ENCODE peak calls at places on chromosomes 5 and 9, in five cellular contexts. G, N, I, A and P are unnamed samples.

GRCh38 chr5:172602712-172603289 is 38.3 kb upstream of the NEURL1B start:
- ATAC-seq in I (peak; percentile 47), A (no peak), G (no peak), N (peak; percentile 13), P (no peak)

GRCh38 chr9:90460220-90460619 is 182.4 kb downstream of the DIRAS2 start:
- ATAC-seq in N (no peak), I (no peak), A (no peak), G (no peak), P (no peak)

GRCh38 chr9:106921341-106921899 is 58.5 kb downstream of the ZNF462 start:
- ATAC-seq in N (peak; percentile 90), I (peak; percentile 90), G (peak; percentile 91), A (peak; percentile 36), P (peak; percentile 28)

GRCh38 chr5:123119334-123119986 is 30.4 kb downstream of the PRDM6 start:
- ATAC-seq in G (peak; percentile 54), N (no peak), I (no peak), A (no peak), P (no peak)

GRCh38 chr5:54426209-54426608 is 29.3 kb upstream of the HSPB3 start:
- ATAC-seq in A (no peak), I (no peak), G (no peak), N (no peak), P (no peak)

GRCh38 chr9:83981126-83981871 is 694 bp downstream of the RMI1 start:
- ATAC-seq in N (peak; percentile 32), G (peak; percentile 2), I (no peak), A (no peak), P (no peak)

GRCh38 chr5:156380846-156381245 is 53.9 kb downstream of the SGCD start:
- ATAC-seq in I (no peak), N (no peak), A (no peak), G (no peak), P (no peak)

GRCh38 chr5:52983731-52984620 is 5.2 kb upstream of the ITGA2 start:
- ATAC-seq in G (no peak), I (no peak), A (no peak), N (no peak), P (no peak)

GRCh38 chr5:150763023-150763793 is 4.4 kb upstream of the DCTN4 start:
- ATAC-seq in I (no peak), G (no peak), N (peak; percentile 34), A (no peak), P (no peak)

GRCh38 chr9:128389395-128390149 is 18.4 kb downstream of the URM1 start:
- ATAC-seq in I (no peak), A (no peak), N (peak; percentile 64), G (no peak), P (no peak)

GRCh38 chr9:71697882-71698281 is 70.4 kb downstream of the CEMIP2 start:
- ATAC-seq in N (no peak), A (no peak), I (no peak), G (no peak), P (no peak)

GRCh38 chr9:76302947-76303550 is 91.2 kb downstream of the RFK start:
- ATAC-seq in N (no peak), A (no peak), I (no peak), G (peak; percentile 75), P (no peak)

GRCh38 chr5:174622067-174622466 is 102.3 kb upstream of the MSX2 start:
- ATAC-seq in N (no peak), G (no peak), I (no peak), A (no peak), P (no peak)

GRCh38 chr9:136995772-136996308 is 528 bp downstream of the CLIC3 start:
- ATAC-seq in A (no peak), G (no peak), N (no peak), I (peak; percentile 16), P (no peak)

GRCh38 chr5:27494845-27495244 is 456.5 kb upstream of the CDH9 start:
- ATAC-seq in A (no peak), N (no peak), I (no peak), G (no peak), P (no peak)

GRCh38 chr5:125719681-125720676 is 703.2 kb upstream of the GRAMD2B start:
- ATAC-seq in N (no peak), I (no peak), G (no peak), A (no peak), P (no peak)

GRCh38 chr5:170287532-170287931 is 10.0 kb downstream of the LCP2 start:
- ATAC-seq in N (peak; percentile 86), A (no peak), G (no peak), I (peak; percentile 79), P (peak; percentile 31)

GRCh38 chr5:149434162-149435014 is 55.3 kb upstream of the IL17B start:
- ATAC-seq in A (no peak), G (peak; percentile 75), N (peak; percentile 22), I (peak; percentile 15), P (peak; percentile 62)

GRCh38 chr5:179788193-179788854 is 5.5 kb upstream of the LTC4S start:
- ATAC-seq in N (no peak), A (no peak), I (no peak), G (no peak), P (no peak)

GRCh38 chr9:89489548-89490527 is 8.1 kb downstream of the SEMA4D start:
- ATAC-seq in A (peak; percentile 90), N (no peak), G (peak; percentile 37), I (no peak), P (peak; percentile 66)

GRCh38 chr5:59829389-59829788 is 64.1 kb downstream of the PDE4D start:
- ATAC-seq in A (no peak), G (no peak), N (peak; percentile 38), I (no peak), P (no peak)

GRCh38 chr9:108272350-108272899 is 583.4 kb downstream of the ACTL7B start:
- ATAC-seq in G (peak; percentile 67), N (peak; percentile 85), A (no peak), I (peak; percentile 93), P (no peak)